ENCODE peak calls at places on chromosomes 16 and 17, in four cellular contexts. One of them, this sample, is unnamed.

GRCh38 chr16:81451753-81452680 is 7.4 kb downstream of the CMIP start:
- DNase-seq in ascending aorta: no peak
- DNase-seq in GM12891: no peak
- DNase-seq in NCI-H510A treated with DMSO at 0.1 percent for 48 hours: no peak
- DNase-seq in this sample: no peak

GRCh38 chr17:79871131-79871530 is 31.9 kb upstream of the CBX4 start:
- DNase-seq in ascending aorta: no peak
- DNase-seq in GM12891: no peak
- DNase-seq in NCI-H510A treated with DMSO at 0.1 percent for 48 hours: no peak
- DNase-seq in this sample: no peak

GRCh38 chr17:4747847-4748246 is 8.1 kb upstream of the CXCL16 start:
- DNase-seq in ascending aorta: no peak
- DNase-seq in GM12891: no peak
- DNase-seq in NCI-H510A treated with DMSO at 0.1 percent for 48 hours: no peak
- DNase-seq in this sample: no peak

GRCh38 chr17:54944796-54945195 is 23.7 kb downstream of the COX11 start:
- DNase-seq in ascending aorta: no peak
- DNase-seq in GM12891: no peak
- DNase-seq in NCI-H510A treated with DMSO at 0.1 percent for 48 hours: no peak
- DNase-seq in this sample: no peak

GRCh38 chr17:57363998-57364645 is 107.8 kb downstream of the MSI2 start:
- DNase-seq in ascending aorta: no peak
- DNase-seq in GM12891: no peak
- DNase-seq in NCI-H510A treated with DMSO at 0.1 percent for 48 hours: no peak
- DNase-seq in this sample: no peak

GRCh38 chr16:79347176-79347715 is 253.3 kb downstream of the MAF start:
- DNase-seq in ascending aorta: no peak
- DNase-seq in GM12891: no peak
- DNase-seq in NCI-H510A treated with DMSO at 0.1 percent for 48 hours: no peak
- DNase-seq in this sample: no peak

GRCh38 chr16:79776243-79776884 is 175.8 kb upstream of the MAF start:
- DNase-seq in ascending aorta: no peak
- DNase-seq in GM12891: no peak
- DNase-seq in NCI-H510A treated with DMSO at 0.1 percent for 48 hours: no peak
- DNase-seq in this sample: peak

GRCh38 chr16:46972429-46972970 is 974 bp downstream of the DNAJA2 start:
- DNase-seq in ascending aorta: no peak
- DNase-seq in GM12891: peak
- DNase-seq in NCI-H510A treated with DMSO at 0.1 percent for 48 hours: peak
- DNase-seq in this sample: no peak

GRCh38 chr17:5364156-5364555 is 55.3 kb downstream of the NUP88 start:
- DNase-seq in ascending aorta: no peak
- DNase-seq in GM12891: no peak
- DNase-seq in NCI-H510A treated with DMSO at 0.1 percent for 48 hours: no peak
- DNase-seq in this sample: no peak

GRCh38 chr17:76292567-76292966 is 15.5 kb downstream of the QRICH2 start:
- DNase-seq in ascending aorta: no peak
- DNase-seq in GM12891: no peak
- DNase-seq in NCI-H510A treated with DMSO at 0.1 percent for 48 hours: no peak
- DNase-seq in this sample: no peak

GRCh38 chr17:78875738-78876597 is 27.0 kb downstream of the CEP295NL start:
- DNase-seq in ascending aorta: no peak
- DNase-seq in GM12891: no peak
- DNase-seq in NCI-H510A treated with DMSO at 0.1 percent for 48 hours: no peak
- DNase-seq in this sample: no peak